ENCODE peak calls at places on chromosomes 6 and 20, in ten cellular contexts. H is cardiac muscle cell; E is GM23338; T is CD8-positive, alpha-beta T cell; V is left lung; G is endodermal cell; Q is gastrocnemius medialis; U is Peyer's patch; C is PC-9; W is right atrium auricular region. Y is an unnamed sample.

GRCh38 chr6:2749972-2750600 is 636 bp downstream of the MYLK4 start:
- DNase-seq in H (peak), E (peak), T (peak), V (no peak), G (peak), Q (no peak), U (no peak), C (peak), W (peak), Y (no peak)

GRCh38 chr6:2763876-2764540 is 1.2 kb upstream of the WRNIP1 start:
- DNase-seq in H (no peak), E (peak), T (no peak), V (peak), G (no peak), Q (no peak), U (no peak), C (no peak), W (no peak), Y (no peak)

GRCh38 chr20:34874094-34874654 is 1.5 kb upstream of the GGT7 start:
- DNase-seq in H (peak), E (peak), T (peak), V (no peak), G (peak), Q (peak), U (peak), C (peak), W (peak), Y (peak)

GRCh38 chr6:129766959-129767728 is 57.2 kb upstream of the ARHGAP18 start:
- DNase-seq in H (peak), E (peak), T (peak), V (peak), G (peak), Q (no peak), U (peak), C (peak), W (no peak), Y (peak)

GRCh38 chr6:90369651-90370050 is 73.0 kb upstream of the BACH2 start:
- DNase-seq in H (no peak), E (no peak), T (no peak), V (no peak), G (no peak), Q (no peak), U (no peak), C (no peak), W (no peak), Y (no peak)

GRCh38 chr6:136331461-136331860 is 41.8 kb upstream of the BCLAF1 start:
- DNase-seq in H (no peak), E (no peak), T (no peak), V (no peak), G (no peak), Q (no peak), U (no peak), C (no peak), W (no peak), Y (no peak)

GRCh38 chr6:6007311-6008113 is 787 bp upstream of the NRN1 start:
- DNase-seq in H (peak), E (peak), T (no peak), V (no peak), G (peak), Q (no peak), U (no peak), C (no peak), W (no peak), Y (no peak)

GRCh38 chr6:166553563-166554271 is 32.8 kb downstream of the RAMACL start:
- DNase-seq in H (no peak), E (no peak), T (no peak), V (no peak), G (no peak), Q (peak), U (no peak), C (no peak), W (peak), Y (peak)

GRCh38 chr20:17971571-17972013 is 2.8 kb downstream of the MGME1 start:
- DNase-seq in H (peak), E (peak), T (no peak), V (no peak), G (peak), Q (no peak), U (peak), C (no peak), W (no peak), Y (no peak)

GRCh38 chr6:12545837-12546658 is 170.5 kb upstream of the PHACTR1 start:
- DNase-seq in H (no peak), E (no peak), T (no peak), V (no peak), G (no peak), Q (no peak), U (no peak), C (peak), W (no peak), Y (peak)

GRCh38 chr6:113694278-113695077 is 162.7 kb upstream of the MARCKS start:
- DNase-seq in H (no peak), E (no peak), T (no peak), V (no peak), G (no peak), Q (no peak), U (no peak), C (no peak), W (no peak), Y (no peak)

GRCh38 chr20:49411221-49411925 is 71.1 kb downstream of the KCNB1 start:
- DNase-seq in H (no peak), E (no peak), T (no peak), V (no peak), G (no peak), Q (no peak), U (no peak), C (no peak), W (no peak), Y (no peak)

GRCh38 chr6:107533415-107534059 is 43.6 kb downstream of the SOBP start:
- DNase-seq in H (no peak), E (peak), T (no peak), V (no peak), G (peak), Q (no peak), U (no peak), C (no peak), W (no peak), Y (no peak)

GRCh38 chr6:168035098-168035660 is 37.7 kb downstream of the KIF25 start:
- DNase-seq in H (peak), E (peak), T (no peak), V (peak), G (peak), Q (no peak), U (no peak), C (no peak), W (peak), Y (peak)

GRCh38 chr6:33949877-33950831 is 146.4 kb upstream of the MLN start:
- DNase-seq in H (no peak), E (peak), T (no peak), V (no peak), G (peak), Q (no peak), U (no peak), C (no peak), W (no peak), Y (no peak)

GRCh38 chr20:20939006-20939405 is 167.2 kb downstream of the LINC00237 start:
- DNase-seq in H (no peak), E (no peak), T (no peak), V (no peak), G (no peak), Q (no peak), U (no peak), C (no peak), W (no peak), Y (no peak)

GRCh38 chr6:170211404-170212025 is 79.4 kb downstream of the DLL1 start:
- DNase-seq in H (no peak), E (no peak), T (no peak), V (no peak), G (no peak), Q (no peak), U (peak), C (no peak), W (peak), Y (no peak)

GRCh38 chr20:45450097-45450818 is 19.3 kb upstream of the WFDC2 start:
- DNase-seq in H (peak), E (peak), T (no peak), V (no peak), G (peak), Q (no peak), U (no peak), C (no peak), W (no peak), Y (no peak)

GRCh38 chr6:24856954-24857670 is 58.4 kb upstream of the ARMH2 start:
- DNase-seq in H (peak), E (no peak), T (no peak), V (no peak), G (no peak), Q (no peak), U (no peak), C (no peak), W (no peak), Y (no peak)

GRCh38 chr6:3751730-3752537 is 421 bp upstream of the PXDC1 start:
- DNase-seq in H (peak), E (peak), T (peak), V (peak), G (peak), Q (peak), U (peak), C (peak), W (peak), Y (peak)

GRCh38 chr6:146700078-146700686 is 101.4 kb downstream of the ADGB start:
- DNase-seq in H (peak), E (peak), T (peak), V (no peak), G (peak), Q (peak), U (no peak), C (peak), W (peak), Y (peak)

GRCh38 chr6:157535354-157536217 is 154.6 kb downstream of the ZDHHC14 start:
- DNase-seq in H (no peak), E (no peak), T (no peak), V (no peak), G (no peak), Q (no peak), U (no peak), C (no peak), W (no peak), Y (no peak)

GRCh38 chr6:1424306-1424927 is 35.0 kb downstream of the FOXF2 start:
- DNase-seq in H (peak), E (peak), T (no peak), V (no peak), G (peak), Q (no peak), U (no peak), C (peak), W (no peak), Y (no peak)

GRCh38 chr6:79034865-79035264 is 43.2 kb downstream of the PHIP start:
- DNase-seq in H (no peak), E (no peak), T (no peak), V (no peak), G (no peak), Q (no peak), U (no peak), C (no peak), W (no peak), Y (no peak)

GRCh38 chr6:33620584-33621395 is at the start of gene ITPR3:
- DNase-seq in H (peak), E (peak), T (peak), V (peak), G (peak), Q (no peak), U (peak), C (peak), W (no peak), Y (no peak)

GRCh38 chr6:162728706-162729105 is 932 bp downstream of the PACRG start:
- DNase-seq in H (no peak), E (no peak), T (no peak), V (no peak), G (no peak), Q (no peak), U (no peak), C (no peak), W (no peak), Y (no peak)

GRCh38 chr6:116329156-116329555 is 41.6 kb upstream of the DSE start:
- DNase-seq in H (no peak), E (no peak), T (no peak), V (no peak), G (no peak), Q (no peak), U (no peak), C (no peak), W (no peak), Y (no peak)
- H3K27ac ChIP-seq in H (no peak), E (peak), T (no peak), V (no peak), G (no peak), Q (no peak), U (no peak), C (no peak), W (peak), Y (no peak)

DNA sequence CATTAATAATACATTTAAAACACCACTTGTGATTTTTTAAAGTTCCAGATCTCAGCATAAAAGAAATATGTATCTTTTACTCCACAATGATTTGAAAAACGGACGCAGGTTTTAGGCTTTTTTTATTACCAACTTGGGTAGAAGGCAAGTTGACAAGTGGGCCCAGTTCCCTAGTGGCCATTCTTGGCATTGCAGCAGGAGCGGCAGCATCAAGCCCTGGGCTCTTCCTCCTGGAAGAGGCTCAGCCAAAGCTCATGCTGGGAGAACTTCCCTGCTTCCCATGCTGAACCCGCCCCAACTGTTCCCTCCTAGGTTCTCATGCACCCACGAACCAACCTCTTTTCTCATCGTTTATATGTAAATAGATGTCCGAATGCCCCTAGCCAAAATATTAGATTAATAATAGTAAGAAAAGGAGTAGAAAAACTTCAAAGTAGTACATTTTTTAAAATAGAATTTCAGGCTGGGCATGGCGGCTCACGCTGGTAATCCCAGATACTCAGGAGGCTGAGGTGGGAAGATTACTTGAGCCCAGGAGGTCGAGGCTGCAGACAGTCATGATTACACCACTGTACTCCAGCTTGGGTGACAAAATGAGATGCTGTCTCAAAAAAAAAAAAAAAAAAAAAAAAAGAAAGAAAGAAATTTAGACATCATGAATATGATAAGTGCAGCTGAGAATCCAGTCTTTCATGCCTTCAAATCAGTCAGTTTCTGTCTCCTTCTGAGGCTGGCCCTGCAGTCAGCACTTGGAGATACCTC is 18.2 kb upstream of the MYB start:
- DNase-seq in H (peak), E (peak), T (no peak), V (peak), G (peak), Q (no peak), U (no peak), C (peak), W (no peak), Y (no peak)
- TF ChIP-seq CTCF in H (peak), E (peak), T (peak), V (peak), G (peak), Q (peak), U (peak), C (peak), W (peak), Y (peak)

DNA sequence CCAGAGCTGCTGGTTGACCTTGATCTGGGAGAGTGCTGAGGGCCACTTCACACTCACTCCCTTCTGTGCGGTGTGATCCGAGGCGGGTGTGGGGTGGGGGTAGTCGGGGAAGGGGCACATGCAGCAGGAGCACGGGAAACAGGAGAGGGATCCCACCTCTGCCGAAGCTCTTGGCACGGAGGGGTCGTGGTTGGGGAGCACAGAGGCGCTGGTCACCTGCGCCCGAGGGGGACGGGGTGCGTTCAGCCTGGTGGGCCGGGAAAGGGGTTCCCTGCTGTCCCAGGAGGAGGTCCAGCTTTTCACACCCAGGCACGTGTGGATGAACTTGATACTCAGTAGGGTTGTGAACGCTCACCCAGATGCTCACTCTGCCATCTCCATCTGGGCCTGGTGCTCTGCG is 17.3 kb downstream of the SS18L1 start:
- DNase-seq in H (no peak), E (no peak), T (no peak), V (peak), G (no peak), Q (no peak), U (no peak), C (no peak), W (no peak), Y (no peak)
- H3K27ac ChIP-seq in H (no peak), E (no peak), T (no peak), V (no peak), G (no peak), Q (no peak), U (no peak), C (no peak), W (no peak), Y (peak)

DNA sequence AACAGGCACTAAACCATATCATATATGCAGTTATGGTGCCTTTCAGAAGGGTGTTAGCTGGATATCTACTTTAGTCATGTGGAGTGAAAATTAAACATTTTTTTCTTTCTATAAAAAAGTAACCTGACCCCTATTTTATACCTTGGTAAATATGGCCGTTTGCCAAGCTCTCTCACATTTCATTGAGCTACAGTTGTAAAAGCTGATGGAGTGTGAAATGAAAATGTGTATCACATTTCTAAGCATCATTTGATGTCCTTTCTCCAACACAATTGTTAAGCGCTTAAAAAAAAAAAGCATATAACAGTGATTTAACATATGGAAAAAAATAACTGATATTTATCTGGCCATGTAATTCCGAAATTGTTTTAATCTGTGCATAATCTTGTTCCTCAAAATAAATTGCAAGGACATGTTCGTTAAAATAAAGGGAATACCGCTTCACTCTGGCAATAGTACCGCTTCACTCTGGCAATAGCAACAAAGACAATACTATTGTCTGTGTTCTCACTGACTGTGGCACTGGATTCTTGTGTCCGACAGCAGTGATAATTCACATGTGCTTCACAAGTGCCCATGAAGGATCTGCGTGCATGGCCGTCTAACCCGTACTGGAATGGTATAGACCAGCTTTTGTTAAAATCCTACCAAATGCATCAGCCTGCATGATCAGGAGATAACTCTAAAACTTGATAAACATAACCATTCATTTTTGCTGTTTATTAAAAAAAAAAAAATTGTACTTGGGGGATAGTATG is 391.7 kb upstream of the SOX4 start:
- DNase-seq in H (no peak), E (no peak), T (no peak), V (no peak), G (no peak), Q (no peak), U (no peak), C (no peak), W (no peak), Y (no peak)
- TF ChIP-seq CTCF in H (no peak), E (no peak), T (no peak), V (no peak), G (no peak), Q (no peak), U (no peak), C (no peak), W (no peak), Y (no peak)

GRCh38 chr20:50758469-50758868 is 27.1 kb downstream of the PARD6B start:
- DNase-seq in H (no peak), E (no peak), T (no peak), V (no peak), G (no peak), Q (no peak), U (no peak), C (no peak), W (no peak), Y (no peak)

GRCh38 chr20:50758992-50759391 is 27.6 kb downstream of the PARD6B start:
- DNase-seq in H (no peak), E (no peak), T (no peak), V (no peak), G (no peak), Q (no peak), U (no peak), C (no peak), W (peak), Y (no peak)

GRCh38 chr20:50759678-50760077 is 28.3 kb downstream of the PARD6B start:
- DNase-seq in H (no peak), E (no peak), T (no peak), V (no peak), G (no peak), Q (no peak), U (no peak), C (no peak), W (no peak), Y (no peak)

GRCh38 chr20:50762435-50763201 is 31.2 kb downstream of the PARD6B start:
- DNase-seq in H (no peak), E (no peak), T (no peak), V (no peak), G (no peak), Q (peak), U (no peak), C (peak), W (peak), Y (no peak)

DNA sequence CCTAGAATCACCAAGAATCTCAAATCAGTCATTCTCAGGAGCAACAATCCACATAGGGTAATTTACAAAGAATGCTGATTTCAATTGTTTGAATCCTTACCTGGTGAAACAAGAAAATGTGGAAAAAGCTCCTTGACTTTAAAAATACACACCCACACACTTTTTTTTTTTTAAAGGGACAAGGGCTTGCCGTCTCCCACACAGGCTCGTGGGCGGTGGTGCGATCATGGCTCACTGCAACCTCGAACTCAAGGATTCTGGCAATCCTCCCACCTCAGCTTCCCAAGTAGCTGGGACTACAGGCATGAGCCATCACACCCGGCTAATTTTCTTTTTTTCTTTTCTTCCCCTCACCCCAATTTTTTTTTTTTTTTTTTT is 30.7 kb downstream of the PARD6B start:
- DNase-seq in H (no peak), E (no peak), T (no peak), V (no peak), G (no peak), Q (no peak), U (no peak), C (no peak), W (peak), Y (no peak)
- H3K27ac ChIP-seq in H (peak), E (peak), T (no peak), V (peak), G (peak), Q (peak), U (peak), C (peak), W (peak), Y (peak)

GRCh38 chr6:35318200-35318844 is 20.7 kb downstream of the DEF6 start:
- DNase-seq in H (peak), E (peak), T (no peak), V (peak), G (peak), Q (peak), U (peak), C (peak), W (peak), Y (peak)

GRCh38 chr6:35318845-35319220 is 21.2 kb downstream of the DEF6 start:
- DNase-seq in H (no peak), E (no peak), T (no peak), V (no peak), G (no peak), Q (no peak), U (no peak), C (no peak), W (no peak), Y (no peak)

GRCh38 chr6:35320031-35320410 is 22.3 kb upstream of the PPARD start:
- DNase-seq in H (no peak), E (no peak), T (no peak), V (no peak), G (no peak), Q (no peak), U (no peak), C (no peak), W (no peak), Y (no peak)

GRCh38 chr6:35319346-35320030 is 21.9 kb downstream of the DEF6 start:
- DNase-seq in H (no peak), E (no peak), T (no peak), V (no peak), G (peak), Q (no peak), U (no peak), C (no peak), W (no peak), Y (no peak)

GRCh38 chr6:35317483-35318199 is 20.0 kb downstream of the DEF6 start:
- DNase-seq in H (no peak), E (peak), T (no peak), V (no peak), G (no peak), Q (no peak), U (peak), C (no peak), W (no peak), Y (no peak)
- TF ChIP-seq CTCF in H (no peak), E (no peak), T (no peak), V (no peak), G (peak), Q (no peak), U (no peak), C (no peak), W (no peak), Y (peak)

GRCh38 chr6:10579803-10580202 is 58.7 kb downstream of the GCNT2 start:
- DNase-seq in H (no peak), E (no peak), T (no peak), V (no peak), G (no peak), Q (no peak), U (no peak), C (no peak), W (no peak), Y (no peak)
- H3K27ac ChIP-seq in H (peak), E (peak), T (no peak), V (no peak), G (no peak), Q (no peak), U (no peak), C (no peak), W (no peak), Y (no peak)

Y was measured in AG04450.